ENCODE peak calls at places on chromosome 12, in seven cellular contexts. N, B, M, C, S, Z and F are unnamed samples.

GRCh38 chr12:1922985-1923384 is 4.5 kb upstream of the CACNA2D4 start:
- DNase-seq in N (no peak), B (no peak), M (no peak), C (no peak), S (no peak), Z (no peak), F (no peak)

GRCh38 chr12:49683604-49684309 is 23.4 kb downstream of the FMNL3 start:
- DNase-seq in N (no peak), B (no peak), M (no peak), C (no peak), S (peak), Z (no peak), F (no peak)

GRCh38 chr12:109111775-109112491 is 4.5 kb upstream of the ACACB start:
- DNase-seq in N (peak), B (peak), M (peak), C (no peak), S (peak), Z (no peak), F (peak)

GRCh38 chr12:65999564-66000280 is 130.8 kb downstream of the LLPH start:
- DNase-seq in N (peak), B (no peak), M (no peak), C (no peak), S (peak), Z (no peak), F (no peak)

GRCh38 chr12:94792690-94793089 is 142.3 kb upstream of the TMCC3 start:
- DNase-seq in N (peak), B (no peak), M (peak), C (no peak), S (no peak), Z (no peak), F (no peak)

GRCh38 chr12:75874456-75874855 is 157.1 kb downstream of the PHLDA1 start:
- DNase-seq in N (no peak), B (no peak), M (no peak), C (no peak), S (no peak), Z (no peak), F (no peak)

GRCh38 chr12:113500662-113501435 is 29.2 kb upstream of the LHX5 start:
- DNase-seq in N (no peak), B (peak), M (no peak), C (no peak), S (no peak), Z (no peak), F (no peak)

GRCh38 chr12:14567311-14568195 is at the start of gene PLBD1:
- DNase-seq in N (peak), B (peak), M (peak), C (peak), S (peak), Z (no peak), F (peak)

GRCh38 chr12:70667253-70667652 is 30.0 kb upstream of the PTPRB start:
- DNase-seq in N (no peak), B (no peak), M (no peak), C (no peak), S (no peak), Z (no peak), F (no peak)

GRCh38 chr12:118981285-118982201 is at the start of gene SRRM4:
- DNase-seq in N (no peak), B (peak), M (peak), C (no peak), S (no peak), Z (no peak), F (no peak)

GRCh38 chr12:12926571-12927071 is 25.3 kb downstream of the GPRC5D start:
- DNase-seq in N (no peak), B (no peak), M (no peak), C (no peak), S (peak), Z (no peak), F (no peak)

GRCh38 chr12:5264006-5264405 is 167.9 kb upstream of the NTF3 start:
- DNase-seq in N (no peak), B (no peak), M (no peak), C (no peak), S (no peak), Z (no peak), F (no peak)

GRCh38 chr12:67826946-67827719 is 162.1 kb upstream of the IFNG-AS1 start:
- DNase-seq in N (peak), B (no peak), M (no peak), C (no peak), S (peak), Z (no peak), F (no peak)